ENCODE peak calls at places on chromosomes 13 and 19, in four cellular contexts. Y is frontal cortex, H is A549, U is right atrium auricular region. T is an unnamed sample.

GRCh38 chr19:10431943-10432735 is 11.8 kb downstream of the PDE4A start:
- DNase-seq in Y (peak), H (no peak), U (no peak), T (no peak)

GRCh38 chr13:24270639-24271131 is 38.7 kb upstream of the C1QTNF9 start:
- DNase-seq in Y (peak), H (peak), U (peak), T (peak)

GRCh38 chr13:107864543-107865460 is 350.5 kb downstream of the LIG4 start:
- DNase-seq in Y (peak), H (peak), U (no peak), T (no peak)

GRCh38 chr13:50990540-50991506 is 81.2 kb downstream of the RNASEH2B start:
- DNase-seq in Y (no peak), H (no peak), U (peak), T (no peak)

GRCh38 chr13:95641291-95641811 is 3.2 kb downstream of the DZIP1 start:
- DNase-seq in Y (no peak), H (peak), U (no peak), T (no peak)

GRCh38 chr13:27194895-27195764 is 23.5 kb upstream of the USP12 start:
- DNase-seq in Y (no peak), H (peak), U (no peak), T (no peak)

GRCh38 chr13:94435604-94436226 is 43.8 kb downstream of the DCT start:
- DNase-seq in Y (peak), H (peak), U (no peak), T (no peak)

GRCh38 chr13:75485286-75486062 is 3.5 kb upstream of the TBC1D4 start:
- DNase-seq in Y (no peak), H (peak), U (no peak), T (no peak)

GRCh38 chr19:15129856-15130580 is 22.8 kb downstream of the SYDE1 start:
- DNase-seq in Y (no peak), H (no peak), U (no peak), T (no peak)

GRCh38 chr19:7869453-7869909 is 4.7 kb downstream of the PRR36 start:
- DNase-seq in Y (peak), H (peak), U (no peak), T (no peak)

GRCh38 chr13:99828114-99828513 is 143.5 kb downstream of the ZIC5 start:
- DNase-seq in Y (no peak), H (no peak), U (no peak), T (no peak)

GRCh38 chr19:49896863-49897621 is at the start of gene IL4I1:
- DNase-seq in Y (no peak), H (no peak), U (no peak), T (no peak)

GRCh38 chr13:77698211-77699058 is 948 bp downstream of the SLAIN1 start:
- DNase-seq in Y (peak), H (no peak), U (no peak), T (peak)

GRCh38 chr13:68185767-68186166 is 955.6 kb upstream of the PCDH9 start:
- DNase-seq in Y (no peak), H (no peak), U (no peak), T (no peak)

GRCh38 chr19:35995655-35995993 is 636 bp downstream of the SDHAF1 start:
- DNase-seq in Y (no peak), H (peak), U (no peak), T (no peak)

GRCh38 chr13:41547253-41548000 is 90.1 kb downstream of the RGCC start:
- DNase-seq in Y (no peak), H (no peak), U (peak), T (peak)